ENCODE peak calls at places on chromosomes 16 and 17, in five cellular contexts. R is cardiac fibroblast, N is dorsolateral prefrontal cortex, P is foreskin fibroblast, U is fibroblast of lung. V is an unnamed sample.

GRCh38 chr17:20097362-20097761 is 88.2 kb downstream of the SPECC1 start:
- DNase-seq in N (no peak), P (no peak), R (no peak), U (no peak), V (no peak)

GRCh38 chr17:28493467-28493866 is 12.7 kb upstream of the FOXN1 start:
- DNase-seq in U (no peak), P (peak), R (peak), N (no peak), V (no peak)

GRCh38 chr17:78808106-78808635 is 26.1 kb upstream of the CYTH1 start:
- DNase-seq in R (peak), P (peak), U (no peak), N (no peak), V (no peak)

GRCh38 chr16:27867122-27868110 is 196.1 kb downstream of the GSG1L start:
- DNase-seq in R (peak), U (peak), N (peak), P (peak), V (no peak)

GRCh38 chr17:20189322-20189721 is 180.2 kb downstream of the SPECC1 start:
- DNase-seq in P (no peak), U (peak), R (peak), N (peak), V (no peak)

GRCh38 chr17:47684535-47685193 is 9.3 kb upstream of the TBKBP1 start:
- DNase-seq in U (no peak), R (no peak), N (no peak), P (no peak), V (no peak)

GRCh38 chr17:41544497-41544896 is 16.4 kb upstream of the KRT19 start:
- DNase-seq in N (no peak), U (no peak), R (no peak), P (no peak), V (no peak)

GRCh38 chr16:17832738-17833137 is 362.0 kb upstream of the XYLT1 start:
- DNase-seq in N (no peak), R (peak), P (no peak), U (no peak), V (no peak)

GRCh38 chr16:82672676-82673075 is 45.9 kb downstream of the CDH13 start:
- DNase-seq in P (no peak), N (no peak), R (no peak), U (peak), V (no peak)

GRCh38 chr17:79658811-79659207 is 48.0 kb upstream of the RBFOX3 start:
- DNase-seq in R (peak), N (peak), U (peak), P (peak), V (peak)

GRCh38 chr16:74730049-74730683 is 29.5 kb upstream of the MLKL start:
- DNase-seq in P (no peak), U (peak), N (no peak), R (no peak), V (no peak)

GRCh38 chr17:70521821-70522256 is 352.5 kb downstream of the KCNJ2 start:
- DNase-seq in N (no peak), U (peak), R (peak), P (no peak), V (peak)

GRCh38 chr17:5605452-5605851 is 21.1 kb upstream of the NLRP1 start:
- DNase-seq in N (no peak), P (no peak), R (no peak), U (no peak), V (no peak)

GRCh38 chr17:19398301-19399181 is 11.6 kb upstream of the MFAP4 start:
- DNase-seq in U (peak), P (peak), N (no peak), R (peak), V (peak)

GRCh38 chr17:64281962-64282752 is 19.1 kb upstream of the TEX2 start:
- DNase-seq in N (peak), P (peak), U (peak), R (peak), V (no peak)

GRCh38 chr17:28471531-28472342 is 1.7 kb upstream of the SLC13A2 start:
- DNase-seq in R (no peak), P (no peak), U (no peak), N (peak), V (no peak)

GRCh38 chr17:55283256-55283965 is 18.7 kb downstream of the HLF start:
- DNase-seq in P (no peak), N (no peak), R (no peak), U (peak), V (no peak)

GRCh38 chr17:55284001-55284884 is 19.5 kb downstream of the HLF start:
- DNase-seq in P (no peak), U (no peak), R (no peak), N (no peak), V (no peak)

GRCh38 chr17:55279788-55280579 is 15.2 kb downstream of the HLF start:
- DNase-seq in U (no peak), P (no peak), N (no peak), R (no peak), V (no peak)

GRCh38 chr17:55282379-55282702 is 17.6 kb downstream of the HLF start:
- DNase-seq in N (no peak), U (no peak), R (no peak), P (no peak), V (no peak)

GRCh38 chr17:55281592-55282378 is 17.0 kb downstream of the HLF start:
- DNase-seq in N (no peak), P (no peak), R (peak), U (no peak), V (no peak)
- H3K4me3 ChIP-seq in N (no peak), P (no peak), R (no peak), U (no peak), V (no peak)

GRCh38 chr16:86863609-86864008 is 285.3 kb downstream of the FOXL1 start:
- DNase-seq in R (no peak), U (no peak), N (no peak), P (no peak), V (no peak)
- H3K4me3 ChIP-seq in R (no peak), U (no peak), N (no peak), P (no peak), V (no peak)

DNA sequence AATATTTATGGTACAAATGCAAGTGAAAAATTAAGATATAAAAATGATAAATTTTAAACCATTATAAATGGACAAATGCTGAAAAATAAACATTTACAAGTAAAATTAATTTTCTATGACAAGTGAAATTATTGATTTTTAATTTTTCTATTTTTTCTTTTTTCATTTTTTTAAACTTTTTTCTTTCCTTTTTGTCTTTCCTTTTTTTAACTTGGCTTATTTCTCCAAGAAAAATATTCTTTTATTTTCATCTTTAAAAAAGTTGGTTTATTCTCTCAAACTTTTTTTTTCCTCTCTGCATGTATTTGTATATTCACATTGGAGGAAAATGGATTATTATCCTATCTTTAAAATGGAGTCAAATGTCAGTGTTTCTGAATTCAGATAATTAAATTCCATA is 3.9 kb upstream of the IGF2BP1 start:
- DNase-seq in N (no peak), P (no peak), U (no peak), R (no peak), V (no peak)
- H3K4me3 ChIP-seq in N (no peak), P (no peak), U (no peak), R (no peak), V (no peak)

GRCh38 chr16:85746431-85747227 is 4.3 kb downstream of the C16orf74 start:
- DNase-seq in P (peak), N (no peak), U (peak), R (peak), V (no peak)
- H3K4me3 ChIP-seq in P (no peak), N (no peak), U (no peak), R (no peak), V (no peak)

DNA sequence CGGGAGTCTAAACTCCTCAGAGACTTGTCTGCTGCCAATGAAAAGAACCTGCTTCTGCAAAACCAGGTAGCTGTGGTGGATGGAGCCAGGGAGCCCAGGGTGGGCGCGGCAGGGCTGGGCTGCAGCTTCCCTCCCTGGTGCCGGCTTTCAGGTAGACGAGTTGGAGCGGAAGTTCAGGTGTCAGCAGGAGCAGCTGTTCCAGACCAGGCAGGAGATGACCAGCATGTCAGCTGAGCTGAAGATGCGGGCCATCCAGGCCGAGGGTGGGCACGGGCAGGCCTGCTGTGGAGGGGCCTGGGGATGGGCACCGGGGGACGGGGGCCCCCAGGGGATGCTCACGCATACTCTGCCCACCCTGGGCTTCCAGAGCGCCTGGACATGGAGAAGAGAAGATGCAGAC is 3.2 kb upstream of the RAC3 start:
- DNase-seq in R (no peak), P (no peak), U (no peak), N (no peak), V (no peak)
- H3K4me3 ChIP-seq in R (no peak), P (no peak), U (no peak), N (no peak), V (no peak)

GRCh38 chr17:49216953-49217650 is 6.6 kb downstream of the ABI3 start:
- DNase-seq in U (no peak), N (peak), R (no peak), P (no peak), V (peak)

GRCh38 chr17:49213803-49214202 is 3.3 kb downstream of the ABI3 start:
- DNase-seq in P (no peak), R (no peak), N (no peak), U (no peak), V (no peak)

GRCh38 chr17:49216482-49216881 is 6.0 kb downstream of the ABI3 start:
- DNase-seq in R (no peak), U (no peak), N (no peak), P (no peak), V (no peak)

GRCh38 chr17:49213399-49213798 is 2.9 kb downstream of the ABI3 start:
- DNase-seq in R (no peak), P (no peak), N (no peak), U (no peak), V (no peak)

DNA sequence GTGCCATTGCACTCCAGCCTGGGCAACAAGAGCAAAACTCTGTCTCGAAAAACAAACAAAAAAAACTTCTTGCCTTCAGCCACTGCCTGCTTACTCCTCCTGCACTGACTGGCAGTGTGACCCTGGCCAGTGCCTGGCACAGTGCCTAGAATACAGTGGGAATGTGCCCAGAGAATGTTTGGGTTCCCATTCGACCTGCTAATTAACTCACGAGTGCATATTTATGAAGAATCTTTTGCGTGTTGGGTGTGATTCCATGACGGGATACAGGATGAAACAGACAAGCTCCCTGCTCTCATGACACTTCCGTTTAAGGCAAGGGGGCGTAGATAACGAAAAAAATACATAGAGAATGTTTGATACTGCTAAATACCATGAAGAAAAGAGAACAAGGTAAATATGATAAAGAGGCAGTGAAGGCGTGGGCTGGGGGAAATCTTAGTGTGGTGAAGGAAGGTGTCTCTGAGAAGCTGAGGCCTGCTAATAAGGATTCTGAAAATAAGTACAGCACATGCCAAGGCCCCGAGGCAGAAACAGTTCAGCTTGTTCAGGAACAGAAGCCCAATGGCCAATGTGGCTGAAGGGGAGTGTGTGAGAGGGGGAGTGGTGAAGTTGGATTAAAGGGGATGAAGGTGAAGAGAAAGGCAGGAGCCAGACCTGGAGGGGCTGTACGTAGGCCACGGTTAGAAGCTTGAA is 4.3 kb downstream of the ABI3 start:
- DNase-seq in N (no peak), R (no peak), U (no peak), P (no peak), V (no peak)
- H3K4me3 ChIP-seq in N (no peak), R (no peak), U (no peak), P (no peak), V (no peak)

DNA sequence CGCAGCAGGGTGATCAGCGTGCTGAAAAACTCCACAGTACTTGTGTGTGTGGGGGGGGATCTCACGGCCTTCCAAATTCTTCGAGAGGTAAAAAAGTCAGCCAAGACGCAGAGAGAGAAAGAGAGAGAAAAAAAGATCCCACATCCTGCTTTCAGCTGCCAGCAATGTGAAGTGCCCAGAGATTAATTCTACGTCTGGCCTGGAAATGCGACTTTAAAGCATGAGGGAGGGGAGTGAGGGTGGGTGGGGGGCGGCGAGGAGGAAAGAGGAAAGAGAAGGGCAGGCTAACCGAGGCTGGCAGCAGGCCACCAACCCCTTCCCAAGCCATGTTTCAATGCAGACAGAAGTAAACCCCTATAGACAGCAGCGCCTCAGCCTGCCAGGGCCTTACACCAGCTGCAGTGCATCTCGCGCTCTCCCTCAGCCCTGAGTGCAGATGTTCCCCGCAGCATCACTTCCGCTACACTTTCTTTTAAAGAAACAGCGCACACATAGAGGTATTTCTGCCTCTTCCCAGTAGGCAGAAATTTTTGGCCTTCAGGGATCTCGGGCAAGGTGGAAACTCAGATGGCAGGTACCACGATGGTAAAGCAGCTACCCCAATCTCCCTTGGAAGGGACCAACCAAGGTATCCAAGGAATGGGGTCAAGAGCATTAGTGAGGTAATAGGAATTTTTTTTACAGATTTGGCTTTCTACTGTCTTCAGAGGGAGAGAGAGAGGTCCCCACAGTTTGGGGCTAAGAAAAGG is 87.8 kb downstream of the SMG6 start:
- DNase-seq in P (peak), R (peak), N (peak), U (peak), V (peak)
- H3K4me3 ChIP-seq in P (peak), R (peak), N (peak), U (peak), V (peak)

V was measured in right atrium auricular region.